ENCODE peak calls at places on chromosome 13, in five cellular contexts. One of them, this sample, is unnamed.

GRCh38 chr13:96849091-96849490 is 145.2 kb downstream of the OXGR1 start:
- DNase-seq in thoracic aorta: no peak
- DNase-seq in T-helper 17 cell: no peak
- DNase-seq in stimulated activated CD4-positive, alpha-beta T cell treated with anti-CD3 and anti-CD28 coated beads, Interleukin-12 subunit alpha, Interleukin-12 subunit beta, amount 100 ng/mL, for 24 hours: no peak
- DNase-seq in AG10803: no peak
- DNase-seq in this sample: no peak

GRCh38 chr13:48709213-48709612 is 55.5 kb downstream of the CYSLTR2 start:
- DNase-seq in thoracic aorta: no peak
- DNase-seq in T-helper 17 cell: no peak
- DNase-seq in stimulated activated CD4-positive, alpha-beta T cell treated with anti-CD3 and anti-CD28 coated beads, Interleukin-12 subunit alpha, Interleukin-12 subunit beta, amount 100 ng/mL, for 24 hours: no peak
- DNase-seq in AG10803: no peak
- DNase-seq in this sample: no peak

GRCh38 chr13:42047561-42048322 is 706 bp upstream of the DGKH start:
- DNase-seq in thoracic aorta: no peak
- DNase-seq in T-helper 17 cell: no peak
- DNase-seq in stimulated activated CD4-positive, alpha-beta T cell treated with anti-CD3 and anti-CD28 coated beads, Interleukin-12 subunit alpha, Interleukin-12 subunit beta, amount 100 ng/mL, for 24 hours: peak
- DNase-seq in AG10803: peak
- DNase-seq in this sample: peak

GRCh38 chr13:30421093-30422055 is 919 bp upstream of the UBE2L5 start:
- DNase-seq in thoracic aorta: peak
- DNase-seq in T-helper 17 cell: peak
- DNase-seq in stimulated activated CD4-positive, alpha-beta T cell treated with anti-CD3 and anti-CD28 coated beads, Interleukin-12 subunit alpha, Interleukin-12 subunit beta, amount 100 ng/mL, for 24 hours: peak
- DNase-seq in AG10803: peak
- DNase-seq in this sample: peak

GRCh38 chr13:60164490-60164889 is 762 bp upstream of the DIAPH3 start:
- DNase-seq in thoracic aorta: no peak
- DNase-seq in T-helper 17 cell: no peak
- DNase-seq in stimulated activated CD4-positive, alpha-beta T cell treated with anti-CD3 and anti-CD28 coated beads, Interleukin-12 subunit alpha, Interleukin-12 subunit beta, amount 100 ng/mL, for 24 hours: no peak
- DNase-seq in AG10803: peak
- DNase-seq in this sample: no peak

GRCh38 chr13:114005206-114005720 is 31.4 kb upstream of the C13orf46 start:
- DNase-seq in thoracic aorta: no peak
- DNase-seq in T-helper 17 cell: no peak
- DNase-seq in stimulated activated CD4-positive, alpha-beta T cell treated with anti-CD3 and anti-CD28 coated beads, Interleukin-12 subunit alpha, Interleukin-12 subunit beta, amount 100 ng/mL, for 24 hours: no peak
- DNase-seq in AG10803: no peak
- DNase-seq in this sample: no peak

GRCh38 chr13:84563611-84564010 is 681.3 kb upstream of the SLITRK1 start:
- DNase-seq in thoracic aorta: no peak
- DNase-seq in T-helper 17 cell: no peak
- DNase-seq in stimulated activated CD4-positive, alpha-beta T cell treated with anti-CD3 and anti-CD28 coated beads, Interleukin-12 subunit alpha, Interleukin-12 subunit beta, amount 100 ng/mL, for 24 hours: no peak
- DNase-seq in AG10803: no peak
- DNase-seq in this sample: no peak

GRCh38 chr13:20525601-20526544 is at the start of gene CRYL1:
- DNase-seq in thoracic aorta: peak
- DNase-seq in T-helper 17 cell: peak
- DNase-seq in stimulated activated CD4-positive, alpha-beta T cell treated with anti-CD3 and anti-CD28 coated beads, Interleukin-12 subunit alpha, Interleukin-12 subunit beta, amount 100 ng/mL, for 24 hours: peak
- DNase-seq in AG10803: peak
- DNase-seq in this sample: peak

GRCh38 chr13:31485651-31486051 is 253.7 kb upstream of the RXFP2 start:
- DNase-seq in thoracic aorta: no peak
- DNase-seq in T-helper 17 cell: no peak
- DNase-seq in stimulated activated CD4-positive, alpha-beta T cell treated with anti-CD3 and anti-CD28 coated beads, Interleukin-12 subunit alpha, Interleukin-12 subunit beta, amount 100 ng/mL, for 24 hours: no peak
- DNase-seq in AG10803: no peak
- DNase-seq in this sample: no peak

GRCh38 chr13:75468098-75468497 is 13.9 kb downstream of the TBC1D4 start:
- DNase-seq in thoracic aorta: no peak
- DNase-seq in T-helper 17 cell: no peak
- DNase-seq in stimulated activated CD4-positive, alpha-beta T cell treated with anti-CD3 and anti-CD28 coated beads, Interleukin-12 subunit alpha, Interleukin-12 subunit beta, amount 100 ng/mL, for 24 hours: no peak
- DNase-seq in AG10803: peak
- DNase-seq in this sample: peak

GRCh38 chr13:99028890-99029289 is 51.0 kb upstream of the DOCK9 start:
- DNase-seq in thoracic aorta: no peak
- DNase-seq in T-helper 17 cell: peak
- DNase-seq in stimulated activated CD4-positive, alpha-beta T cell treated with anti-CD3 and anti-CD28 coated beads, Interleukin-12 subunit alpha, Interleukin-12 subunit beta, amount 100 ng/mL, for 24 hours: peak
- DNase-seq in AG10803: no peak
- DNase-seq in this sample: no peak